ENCODE peak calls at places on chromosomes 16 and 17, in seven cellular contexts. A is SW480, L is GM23248, X is iPS-NIHi11, G is neural crest cell, T is fibroblast of lung, N is small intestine. D is an unnamed sample.

GRCh38 chr16:88633684-88634140 is 4.7 kb upstream of the IL17C start:
- DNase-seq in G (no peak), T (no peak), A (peak), N (peak), X (peak), L (peak), D (no peak)

GRCh38 chr16:1470543-1471251 is 4.1 kb downstream of the CLCN7 start:
- DNase-seq in N (no peak), L (peak), G (no peak), A (no peak), T (peak), X (no peak), D (no peak)

GRCh38 chr16:8675183-8676159 is 1.1 kb downstream of the ABAT start:
- DNase-seq in A (peak), L (peak), N (no peak), T (no peak), G (no peak), X (no peak), D (no peak)

GRCh38 chr17:80863626-80864025 is 128.0 kb upstream of the CHMP6 start:
- DNase-seq in N (no peak), L (no peak), X (no peak), A (no peak), T (no peak), G (no peak), D (no peak)

GRCh38 chr16:11639925-11640899 is 28.0 kb upstream of the SNN start:
- DNase-seq in G (no peak), X (peak), A (peak), L (peak), N (peak), T (peak), D (peak)

GRCh38 chr17:72812823-72813222 is 279.7 kb downstream of the SLC39A11 start:
- DNase-seq in T (peak), X (no peak), N (no peak), G (no peak), L (peak), A (no peak), D (peak)

GRCh38 chr16:67726106-67727034 is 7.3 kb upstream of the GFOD2 start:
- DNase-seq in A (no peak), N (peak), L (peak), X (peak), T (no peak), G (no peak), D (peak)

GRCh38 chr16:85759631-85760419 is 8.9 kb upstream of the C16orf74 start:
- DNase-seq in G (no peak), N (peak), T (no peak), L (peak), X (peak), A (peak), D (no peak)

GRCh38 chr16:85716680-85717038 is 27.9 kb upstream of the GINS2 start:
- DNase-seq in A (no peak), N (no peak), X (no peak), G (no peak), T (no peak), L (no peak), D (no peak)

GRCh38 chr16:85746431-85747227 is 4.3 kb downstream of the C16orf74 start:
- DNase-seq in T (peak), N (no peak), G (no peak), A (peak), L (peak), X (peak), D (peak)

GRCh38 chr16:81551141-81551808 is 106.7 kb downstream of the CMIP start:
- DNase-seq in X (no peak), G (no peak), L (peak), N (no peak), A (no peak), T (peak), D (peak)

GRCh38 chr16:58661199-58661830 is 23.3 kb downstream of the SLC38A7 start:
- DNase-seq in T (peak), A (peak), G (peak), N (peak), L (peak), X (peak), D (peak)

GRCh38 chr16:6682142-6682811 is 650.4 kb upstream of the RBFOX1 start:
- DNase-seq in L (peak), T (no peak), N (peak), A (peak), G (peak), X (peak), D (no peak)

GRCh38 chr17:81456798-81457197 is 55.8 kb downstream of the ACTG1 start:
- DNase-seq in N (no peak), T (no peak), L (no peak), G (peak), X (no peak), A (no peak), D (no peak)

GRCh38 chr17:75505640-75506039 is 9.7 kb downstream of the CASKIN2 start:
- DNase-seq in N (no peak), X (no peak), A (no peak), L (no peak), T (no peak), G (no peak), D (no peak)

GRCh38 chr16:46857261-46857962 is 26.4 kb upstream of the C16orf87 start:
- DNase-seq in G (peak), X (peak), N (peak), L (peak), A (peak), T (peak), D (peak)

GRCh38 chr16:61014869-61015268 is 1021.4 kb downstream of the CDH8 start:
- DNase-seq in N (no peak), L (no peak), A (no peak), G (no peak), X (no peak), T (no peak), D (no peak)

GRCh38 chr17:52157603-52158449 is 688 bp downstream of the CA10 start:
- DNase-seq in N (peak), G (no peak), A (no peak), L (no peak), X (no peak), T (no peak), D (no peak)

GRCh38 chr16:31421587-31421986 is 6.6 kb downstream of the COX6A2 start:
- DNase-seq in G (no peak), X (no peak), T (no peak), N (peak), L (no peak), A (no peak), D (no peak)

GRCh38 chr17:17866897-17867296 is 30.1 kb upstream of the SREBF1 start:
- DNase-seq in G (no peak), L (no peak), N (no peak), T (no peak), X (no peak), A (no peak), D (no peak)

GRCh38 chr17:80187493-80187892 is 17.7 kb downstream of the CARD14 start:
- DNase-seq in A (no peak), N (peak), T (no peak), G (no peak), L (peak), X (no peak), D (no peak)

GRCh38 chr17:17089206-17089550 is 46.9 kb downstream of the MPRIP start:
- DNase-seq in N (no peak), X (no peak), L (no peak), A (no peak), T (no peak), G (no peak), D (no peak)

GRCh38 chr17:75181608-75182318 is 996 bp downstream of the SUMO2 start:
- DNase-seq in T (no peak), G (no peak), A (peak), X (no peak), N (peak), L (peak), D (no peak)

GRCh38 chr16:2799852-2800226 is 1.6 kb downstream of the PRSS41 start:
- DNase-seq in G (no peak), A (no peak), L (peak), N (peak), T (no peak), X (no peak), D (no peak)

GRCh38 chr17:68451650-68452354 is 5.5 kb downstream of the WIPI1 start:
- DNase-seq in T (no peak), A (no peak), N (no peak), G (no peak), L (no peak), X (no peak), D (no peak)

GRCh38 chr17:68356520-68356919 is 65.2 kb downstream of the ARSG start:
- DNase-seq in N (peak), T (peak), G (no peak), L (no peak), X (no peak), A (peak), D (no peak)

GRCh38 chr17:66403846-66404597 is 101.6 kb downstream of the PRKCA start:
- DNase-seq in X (no peak), N (no peak), T (no peak), A (no peak), G (no peak), L (no peak), D (no peak)

GRCh38 chr16:82629441-82630027 is 2.8 kb downstream of the CDH13 start:
- DNase-seq in N (no peak), G (no peak), X (no peak), T (peak), L (peak), A (peak), D (peak)

GRCh38 chr17:61669522-61669921 is 78.5 kb upstream of the NACA2 start:
- DNase-seq in A (no peak), T (no peak), N (no peak), X (no peak), L (no peak), G (no peak), D (no peak)

GRCh38 chr16:66705790-66706505 is 9.4 kb upstream of the CMTM4 start:
- DNase-seq in G (no peak), X (no peak), L (no peak), A (no peak), N (peak), T (peak), D (peak)

GRCh38 chr16:68013440-68013839 is 2.3 kb downstream of the DPEP2NB start:
- DNase-seq in G (no peak), X (no peak), L (no peak), T (no peak), A (no peak), N (no peak), D (no peak)

GRCh38 chr16:87150359-87151280 is 166.6 kb downstream of the C16orf95 start:
- DNase-seq in N (no peak), L (no peak), X (no peak), A (no peak), T (peak), G (no peak), D (no peak)

GRCh38 chr16:87705780-87706277 is 60.0 kb downstream of the KLHDC4 start:
- DNase-seq in L (no peak), X (no peak), A (no peak), G (peak), T (no peak), N (no peak), D (no peak)

GRCh38 chr16:81442220-81442908 is 2.2 kb upstream of the CMIP start:
- DNase-seq in T (no peak), L (no peak), X (no peak), N (no peak), G (no peak), A (no peak), D (no peak)

GRCh38 chr17:81422776-81423697 is 27.8 kb downstream of the BAHCC1 start:
- DNase-seq in A (peak), X (peak), N (no peak), T (peak), L (peak), G (no peak), D (peak)

GRCh38 chr16:64718481-64718880 is 403.4 kb downstream of the CDH11 start:
- DNase-seq in T (no peak), N (no peak), A (no peak), L (no peak), X (no peak), G (no peak), D (no peak)